ENCODE peak calls at places on chromosomes 7 and 10, in four cellular contexts. T is cardiac fibroblast, B is astrocyte of the spinal cord, U is GM23248. N is an unnamed sample.

GRCh38 chr7:155799514-155799913 is 12.7 kb downstream of the SHH start:
- DNase-seq in U (peak; percentile 19), B (no peak), T (no peak), N (peak; percentile 32)

GRCh38 chr10:7872041-7872442 is 53.7 kb downstream of the TAF3 start:
- DNase-seq in T (peak; percentile 54), B (peak; percentile 30), U (peak; percentile 44), N (peak; percentile 34)

GRCh38 chr10:132562177-132562915 is 24.8 kb downstream of the INPP5A start:
- DNase-seq in U (no peak), B (no peak), T (no peak), N (no peak)

GRCh38 chr7:98119257-98119918 is 12.7 kb downstream of the LMTK2 start:
- DNase-seq in U (peak; percentile 81), B (peak; percentile 69), T (peak; percentile 85), N (peak; percentile 89)

GRCh38 chr7:74657692-74658170 is at the start of gene GTF2I:
- DNase-seq in B (no peak), T (no peak), U (no peak), N (no peak)

GRCh38 chr7:117834983-117835664 is 38.1 kb downstream of the CTTNBP2 start:
- DNase-seq in T (no peak), U (no peak), B (no peak), N (peak; percentile 25)

GRCh38 chr10:31186225-31187010 is 132.6 kb upstream of the ZEB1 start:
- DNase-seq in T (peak; percentile 37), U (peak; percentile 4), B (peak; percentile 40), N (no peak)

GRCh38 chr10:132248455-132249231 is 59.1 kb downstream of the STK32C start:
- DNase-seq in U (peak; percentile 57), T (peak; percentile 5), B (no peak), N (no peak)

GRCh38 chr10:19245889-19246841 is 197.6 kb downstream of the MALRD1 start:
- DNase-seq in B (no peak), U (no peak), T (no peak), N (peak; percentile 12)

GRCh38 chr7:29969706-29970105 is 19.9 kb downstream of the SCRN1 start:
- DNase-seq in T (no peak), U (no peak), B (no peak), N (no peak)
- H3K4me3 ChIP-seq in T (no peak overlapping the region), U (no peak overlapping the region), B (no peak overlapping the region), N (no peak overlapping the region)

DNA sequence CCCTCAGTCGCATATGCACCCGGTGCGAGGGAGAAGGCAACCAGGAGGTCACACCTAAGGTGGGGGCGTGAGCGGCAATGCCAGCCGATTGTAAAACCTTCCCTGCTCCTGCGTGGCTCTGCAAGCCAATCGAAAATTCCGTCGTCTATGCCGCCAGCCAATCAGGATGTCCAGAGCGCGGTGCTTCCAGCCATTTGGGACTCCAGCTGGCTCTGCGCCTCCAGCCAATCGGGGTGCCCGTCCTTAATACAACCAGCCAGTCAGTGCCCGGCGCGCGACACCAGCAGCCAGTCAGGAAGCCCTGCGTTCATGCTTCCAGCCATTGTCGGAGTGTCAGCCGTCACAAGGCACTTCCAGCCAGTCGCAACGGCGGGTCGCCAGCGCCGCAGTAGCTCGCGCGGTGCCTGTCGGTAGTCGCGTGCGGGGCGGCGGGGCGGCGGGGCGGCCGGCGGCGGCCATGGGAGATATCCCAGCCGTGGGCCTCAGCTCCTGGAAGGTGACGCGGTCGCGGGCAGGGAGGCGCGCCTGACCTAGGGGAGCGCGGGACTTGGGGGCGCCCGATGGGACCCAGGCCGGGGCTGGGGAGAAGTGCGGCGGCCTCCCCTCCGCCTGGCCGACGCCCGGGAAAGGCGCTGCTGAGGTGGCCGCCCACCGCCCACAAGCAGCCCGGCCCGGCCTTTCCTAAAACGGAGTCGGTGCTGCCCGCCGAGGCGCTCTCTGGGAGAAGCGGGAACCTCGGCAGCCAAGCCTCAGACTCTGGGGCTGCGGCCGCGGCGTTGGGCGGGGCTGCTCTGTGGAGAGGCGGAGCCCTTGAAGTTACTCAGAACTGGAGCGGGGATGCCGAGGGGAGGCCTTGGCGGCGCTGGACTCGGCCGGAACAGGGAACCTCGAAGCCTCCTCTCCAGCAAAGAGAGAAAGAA is at the start of gene AKR1E2:
- DNase-seq in U (peak; percentile 98), B (peak; percentile 91), T (peak; percentile 94), N (peak; percentile 99)
- H3K4me3 ChIP-seq in U (peak within 1 kb of the TSS; percentile 79), B (peak within 1 kb of the TSS; percentile 26), T (peak within 1 kb of the TSS; percentile 38), N (peak within 1 kb of the TSS; percentile 65)

GRCh38 chr7:90597879-90598278 is 1.8 kb downstream of the CDK14 start:
- DNase-seq in U (peak; percentile 47), T (no peak), B (no peak), N (no peak)

GRCh38 chr7:90597527-90597871 is 1.4 kb downstream of the CDK14 start:
- DNase-seq in B (peak; percentile 54), T (no peak), U (peak; percentile 30), N (no peak)

GRCh38 chr7:90595801-90596683 is at the start of gene CDK14:
- DNase-seq in B (peak; percentile 70), U (peak; percentile 91), T (peak; percentile 72), N (peak; percentile 75)

GRCh38 chr7:90595341-90595800 is 750 bp upstream of the CDK14 start:
- DNase-seq in B (peak; percentile 33), U (no peak), T (no peak), N (peak; percentile 32)

GRCh38 chr7:90596745-90597526 is 815 bp downstream of the CDK14 start:
- DNase-seq in U (peak; percentile 76), T (peak; percentile 65), B (peak; percentile 58), N (peak; percentile 63)
- H3K4me3 ChIP-seq in U (peak overlapping the region; percentile 93), T (peak overlapping the region; percentile 79), B (peak overlapping the region; percentile 84), N (peak overlapping the region; percentile 78)

GRCh38 chr10:79980711-79981110 is 31.8 kb upstream of the SFTPD start:
- DNase-seq in T (no peak), U (no peak), B (no peak), N (no peak)
- H3K4me3 ChIP-seq in T (no peak overlapping the region), U (peak overlapping the region; percentile 77), B (no peak overlapping the region), N (no peak overlapping the region)

GRCh38 chr7:27201231-27202017 is 1.5 kb upstream of the HOXA13 start:
- DNase-seq in B (no peak), U (peak; percentile 32), T (no peak), N (no peak)
- H3K4me3 ChIP-seq in B (no peak overlapping the region), U (no peak overlapping the region), T (no peak overlapping the region), N (no peak overlapping the region)

DNA sequence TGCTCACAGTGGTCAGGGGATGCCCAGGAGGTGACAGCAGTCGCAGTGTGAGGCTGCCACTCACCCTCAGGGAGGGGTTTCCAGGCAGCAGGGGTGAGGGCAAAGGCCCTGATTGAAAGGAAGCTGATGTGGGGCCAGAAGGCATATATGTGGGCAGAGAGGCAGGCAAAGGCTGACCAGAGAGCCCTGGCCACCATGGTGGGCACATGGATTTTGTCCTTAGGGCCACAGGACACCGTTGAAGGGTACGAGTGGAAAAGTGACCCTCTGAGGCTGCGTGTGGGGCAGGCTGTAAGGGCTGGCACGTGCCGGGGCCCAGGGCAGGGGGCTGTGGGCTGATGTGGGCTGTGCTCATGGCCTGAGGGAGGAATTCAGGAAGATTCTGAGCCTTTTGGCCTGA is 57.5 kb upstream of the ZNF32 start:
- DNase-seq in T (no peak), U (no peak), B (no peak), N (no peak)
- H3K4me3 ChIP-seq in T (no peak overlapping the region), U (no peak overlapping the region), B (no peak overlapping the region), N (no peak overlapping the region)

GRCh38 chr7:149774237-149775175 is 1.1 kb upstream of the ZNF467 start:
- DNase-seq in B (no peak), U (peak; percentile 13), T (no peak), N (no peak)
- H3K4me3 ChIP-seq in B (no peak overlapping the region), U (no peak overlapping the region), T (peak overlapping the region; percentile 95), N (no peak overlapping the region)